ENCODE peak calls at places on chromosome 7, in nine cellular contexts. M is epithelial cell of esophagus, J is esophagus squamous epithelium, Q is PC-9, R is HAP-1, C is tibial artery, H is mammary epithelial cell, G is mucosa of descending colon, V is K562. N is an unnamed sample.

GRCh38 chr7:66970310-66970709 is 25.1 kb downstream of the SBDS start:
- DNase-seq in M (no peak), J (no peak), Q (no peak), R (peak; percentile 18), C (no peak), H (no peak), G (no peak), V (peak; percentile 40), N (no peak)

GRCh38 chr7:92994889-92995288 is 122.9 kb downstream of the SAMD9 start:
- DNase-seq in M (no peak), J (no peak), Q (no peak), R (no peak), C (no peak), H (no peak), G (no peak), V (no peak), N (no peak)

GRCh38 chr7:147524726-147525245 is 1065.8 kb upstream of the C7orf33 start:
- DNase-seq in M (peak; percentile 16), J (no peak), Q (no peak), R (no peak), C (no peak), H (peak; percentile 56), G (no peak), V (no peak), N (no peak)

GRCh38 chr7:29138588-29138987 is 7.7 kb downstream of the CPVL start:
- DNase-seq in M (no peak), J (no peak), Q (no peak), R (no peak), C (no peak), H (no peak), G (no peak), V (no peak), N (no peak)

GRCh38 chr7:87413951-87414381 is 61.5 kb downstream of the ABCB4 start:
- DNase-seq in M (peak; percentile 84), J (no peak), Q (peak; percentile 46), R (peak; percentile 41), C (no peak), H (peak; percentile 32), G (no peak), V (no peak), N (no peak)

GRCh38 chr7:29091722-29092121 is 54.6 kb downstream of the CPVL start:
- DNase-seq in M (no peak), J (no peak), Q (no peak), R (no peak), C (no peak), H (peak; percentile 14), G (no peak), V (no peak), N (no peak)

GRCh38 chr7:80247144-80247543 is 112.5 kb downstream of the GNAI1 start:
- DNase-seq in M (no peak), J (no peak), Q (no peak), R (no peak), C (no peak), H (no peak), G (no peak), V (no peak), N (no peak)

GRCh38 chr7:94403546-94403945 is 8.9 kb downstream of the COL1A2 start:
- DNase-seq in M (no peak), J (no peak), Q (no peak), R (no peak), C (no peak), H (no peak), G (no peak), V (no peak), N (no peak)

GRCh38 chr7:55100172-55100961 is 81.5 kb downstream of the EGFR start:
- DNase-seq in M (peak; percentile 49), J (no peak), Q (no peak), R (no peak), C (peak; percentile 71), H (no peak), G (no peak), V (no peak), N (no peak)

GRCh38 chr7:44618045-44618444 is 11.6 kb downstream of the OGDH start:
- DNase-seq in M (no peak), J (no peak), Q (no peak), R (no peak), C (no peak), H (no peak), G (no peak), V (no peak), N (no peak)
- H3K4me3 ChIP-seq in M (no peak overlapping the region), J (no peak overlapping the region), Q (peak overlapping the region; percentile 52), R (no peak overlapping the region), C (no peak overlapping the region), H (no peak overlapping the region), G (no peak overlapping the region), V (no peak overlapping the region), N (no peak overlapping the region)

GRCh38 chr7:102933763-102934162 is 21.0 kb downstream of the LRRC17 start:
- DNase-seq in M (peak; percentile 88), J (no peak), Q (no peak), R (no peak), C (peak; percentile 64), H (no peak), G (peak; percentile 65), V (no peak), N (no peak)

GRCh38 chr7:102935450-102936110 is 22.8 kb downstream of the LRRC17 start:
- DNase-seq in M (no peak), J (no peak), Q (no peak), R (no peak), C (no peak), H (no peak), G (no peak), V (no peak), N (no peak)

GRCh38 chr7:102934670-102935069 is 21.9 kb downstream of the LRRC17 start:
- DNase-seq in M (no peak), J (no peak), Q (no peak), R (no peak), C (no peak), H (no peak), G (no peak), V (no peak), N (no peak)

GRCh38 chr7:102931757-102932156 is 19.0 kb downstream of the LRRC17 start:
- DNase-seq in M (no peak), J (no peak), Q (no peak), R (no peak), C (no peak), H (no peak), G (no peak), V (no peak), N (no peak)

GRCh38 chr7:102934267-102934666 is 21.5 kb downstream of the LRRC17 start:
- DNase-seq in M (no peak), J (no peak), Q (no peak), R (no peak), C (no peak), H (no peak), G (no peak), V (no peak), N (no peak)
- H3K4me3 ChIP-seq in M (no peak overlapping the region), J (no peak overlapping the region), Q (no peak overlapping the region), R (no peak overlapping the region), C (no peak overlapping the region), H (no peak overlapping the region), G (no peak overlapping the region), V (no peak overlapping the region), N (no peak overlapping the region)

DNA sequence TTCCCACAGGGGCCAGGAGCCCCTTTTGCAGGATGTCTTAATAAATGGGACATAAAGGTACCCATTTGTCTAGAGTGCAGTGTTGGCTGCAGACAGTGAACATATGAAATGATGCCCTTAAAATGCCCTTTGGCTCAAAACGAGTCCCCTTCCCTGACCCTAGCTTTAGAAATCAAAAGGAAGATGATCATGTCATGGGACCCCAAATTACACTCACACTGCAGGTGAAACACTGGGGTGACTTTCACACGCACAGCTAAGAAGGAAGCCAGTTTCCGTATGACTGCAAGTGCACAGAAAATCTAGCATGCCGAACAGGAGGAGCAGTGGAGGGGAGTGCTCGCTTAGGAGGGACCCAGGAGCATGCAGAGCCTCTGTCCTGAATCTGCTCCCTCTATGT is 154.5 kb upstream of the KLF14 start:
- DNase-seq in M (no peak), J (no peak), Q (no peak), R (no peak), C (no peak), H (no peak), G (no peak), V (no peak), N (no peak)
- H3K4me3 ChIP-seq in M (no peak overlapping the region), J (no peak overlapping the region), Q (no peak overlapping the region), R (no peak overlapping the region), C (no peak overlapping the region), H (no peak overlapping the region), G (no peak overlapping the region), V (no peak overlapping the region), N (no peak overlapping the region)

DNA sequence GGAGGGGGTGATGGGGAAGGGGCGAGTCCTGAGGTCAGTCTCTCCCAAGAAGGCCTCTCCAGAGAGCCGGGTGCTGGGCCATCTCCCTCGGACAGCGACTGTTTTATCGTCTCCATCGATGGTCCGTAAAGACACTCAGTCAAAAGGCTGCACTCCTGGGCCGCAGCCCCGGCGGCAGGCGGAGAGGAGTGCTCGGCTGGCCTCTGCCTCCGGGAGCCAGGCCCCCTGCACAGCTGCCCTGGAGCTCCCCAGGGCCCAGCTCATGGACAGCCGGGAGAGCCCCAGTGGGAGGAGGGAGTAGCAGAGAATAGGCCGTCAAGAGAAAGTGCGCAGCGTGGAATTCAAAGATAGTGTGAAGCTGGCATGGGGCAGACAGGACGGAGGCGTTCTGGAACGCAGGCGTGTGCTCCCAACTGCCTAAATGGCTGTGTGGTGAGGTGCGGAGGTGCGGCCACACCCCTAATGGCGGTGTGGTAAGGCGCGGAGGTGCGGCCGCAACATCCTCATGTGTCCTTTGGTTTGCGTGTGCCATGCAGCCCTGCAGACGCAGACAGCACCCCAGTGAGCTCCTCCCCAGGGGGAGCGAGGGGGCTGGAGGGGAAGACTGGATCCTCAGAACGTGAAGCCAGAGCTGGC is 477.4 kb upstream of the FOXK1 start:
- DNase-seq in M (no peak), J (no peak), Q (no peak), R (no peak), C (no peak), H (no peak), G (peak; percentile 19), V (no peak), N (no peak)
- H3K4me3 ChIP-seq in M (no peak overlapping the region), J (no peak overlapping the region), Q (no peak overlapping the region), R (no peak overlapping the region), C (no peak overlapping the region), H (no peak overlapping the region), G (no peak overlapping the region), V (no peak overlapping the region), N (no peak overlapping the region)

GRCh38 chr7:24395512-24395911 is 111.5 kb downstream of the NPY start:
- DNase-seq in M (no peak), J (no peak), Q (no peak), R (peak; percentile 17), C (no peak), H (no peak), G (no peak), V (peak; percentile 7), N (no peak)
- H3K4me3 ChIP-seq in M (no peak overlapping the region), J (no peak overlapping the region), Q (no peak overlapping the region), R (no peak overlapping the region), C (no peak overlapping the region), H (no peak overlapping the region), G (no peak overlapping the region), V (no peak overlapping the region), N (no peak overlapping the region)

GRCh38 chr7:7157887-7158271 is 24.5 kb upstream of the C1GALT1 start:
- DNase-seq in M (peak; percentile 44), J (no peak), Q (peak; percentile 41), R (no peak), C (no peak), H (peak; percentile 59), G (no peak), V (no peak), N (no peak)
- H3K4me3 ChIP-seq in M (no peak overlapping the region), J (no peak overlapping the region), Q (no peak overlapping the region), R (no peak overlapping the region), C (no peak overlapping the region), H (peak overlapping the region; percentile 55), G (no peak overlapping the region), V (no peak overlapping the region), N (no peak overlapping the region)

GRCh38 chr7:2483495-2483894 is 7.3 kb upstream of the GRIFIN start:
- DNase-seq in M (no peak), J (no peak), Q (peak; percentile 23), R (no peak), C (no peak), H (no peak), G (no peak), V (no peak), N (no peak)
- H3K4me3 ChIP-seq in M (no peak overlapping the region), J (no peak overlapping the region), Q (no peak overlapping the region), R (no peak overlapping the region), C (no peak overlapping the region), H (no peak overlapping the region), G (no peak overlapping the region), V (no peak overlapping the region), N (no peak overlapping the region)

N was measured in LNCaP clone FGC.